ENCODE peak calls at places on chromosomes 11 and 22, in four cellular contexts. One of them, this sample, is unnamed.

GRCh38 chr11:117836077-117836960 is 11.8 kb upstream of the FXYD2 start:
- DNase-seq in islet precursor cell: peak; percentile 60
- DNase-seq in stimulated activated CD4-positive, alpha-beta T cell treated with anti-CD3 and anti-CD28 coated beads, Interleukin-4, amount 100 ng/mL, for 24 hours: no peak
- DNase-seq in NCI-H1930: no peak
- DNase-seq in this sample: no peak

GRCh38 chr11:47259178-47259977 is 1.6 kb downstream of the NR1H3 start:
- DNase-seq in stimulated activated CD4-positive, alpha-beta T cell treated with anti-CD3 and anti-CD28 coated beads, Interleukin-4, amount 100 ng/mL, for 24 hours: peak; percentile 49
- DNase-seq in NCI-H1930: no peak
- DNase-seq in islet precursor cell: peak; percentile 95
- DNase-seq in this sample: no peak

GRCh38 chr22:50085211-50085999 is at the start of gene MLC1:
- DNase-seq in stimulated activated CD4-positive, alpha-beta T cell treated with anti-CD3 and anti-CD28 coated beads, Interleukin-4, amount 100 ng/mL, for 24 hours: no peak
- DNase-seq in NCI-H1930: no peak
- DNase-seq in islet precursor cell: no peak
- DNase-seq in this sample: no peak

GRCh38 chr22:42428760-42429159 is 3.4 kb downstream of the NFAM1 start:
- DNase-seq in islet precursor cell: no peak
- DNase-seq in NCI-H1930: no peak
- DNase-seq in stimulated activated CD4-positive, alpha-beta T cell treated with anti-CD3 and anti-CD28 coated beads, Interleukin-4, amount 100 ng/mL, for 24 hours: no peak
- DNase-seq in this sample: no peak

GRCh38 chr11:10395196-10395897 is 59.7 kb upstream of the AMPD3 start:
- DNase-seq in stimulated activated CD4-positive, alpha-beta T cell treated with anti-CD3 and anti-CD28 coated beads, Interleukin-4, amount 100 ng/mL, for 24 hours: no peak
- DNase-seq in islet precursor cell: no peak
- DNase-seq in NCI-H1930: no peak
- DNase-seq in this sample: no peak

GRCh38 chr11:120168108-120168959 is 30.4 kb upstream of the TRIM29 start:
- DNase-seq in NCI-H1930: no peak
- DNase-seq in stimulated activated CD4-positive, alpha-beta T cell treated with anti-CD3 and anti-CD28 coated beads, Interleukin-4, amount 100 ng/mL, for 24 hours: no peak
- DNase-seq in islet precursor cell: no peak
- DNase-seq in this sample: no peak

GRCh38 chr11:59267196-59267595 is 54.5 kb upstream of the MPEG1 start:
- DNase-seq in islet precursor cell: no peak
- DNase-seq in stimulated activated CD4-positive, alpha-beta T cell treated with anti-CD3 and anti-CD28 coated beads, Interleukin-4, amount 100 ng/mL, for 24 hours: no peak
- DNase-seq in NCI-H1930: no peak
- DNase-seq in this sample: no peak

GRCh38 chr22:45460288-45461109 is 42.2 kb upstream of the FBLN1 start:
- DNase-seq in NCI-H1930: no peak
- DNase-seq in stimulated activated CD4-positive, alpha-beta T cell treated with anti-CD3 and anti-CD28 coated beads, Interleukin-4, amount 100 ng/mL, for 24 hours: no peak
- DNase-seq in islet precursor cell: no peak
- DNase-seq in this sample: no peak

GRCh38 chr11:107591098-107591445 is at the start of gene ELMOD1:
- DNase-seq in islet precursor cell: peak; percentile 92
- DNase-seq in stimulated activated CD4-positive, alpha-beta T cell treated with anti-CD3 and anti-CD28 coated beads, Interleukin-4, amount 100 ng/mL, for 24 hours: peak; percentile 14
- DNase-seq in NCI-H1930: peak; percentile 31
- DNase-seq in this sample: no peak

GRCh38 chr22:46721716-46722115 is 16.3 kb downstream of the CERK start:
- DNase-seq in stimulated activated CD4-positive, alpha-beta T cell treated with anti-CD3 and anti-CD28 coated beads, Interleukin-4, amount 100 ng/mL, for 24 hours: no peak
- DNase-seq in islet precursor cell: no peak
- DNase-seq in NCI-H1930: no peak
- DNase-seq in this sample: no peak

GRCh38 chr11:2690596-2691354 is 9.0 kb downstream of the KCNQ1OT1 start:
- DNase-seq in stimulated activated CD4-positive, alpha-beta T cell treated with anti-CD3 and anti-CD28 coated beads, Interleukin-4, amount 100 ng/mL, for 24 hours: no peak
- DNase-seq in NCI-H1930: no peak
- DNase-seq in islet precursor cell: peak; percentile 61
- DNase-seq in this sample: no peak

GRCh38 chr11:118618991-118619375 is 11.6 kb downstream of the PHLDB1 start:
- DNase-seq in NCI-H1930: no peak
- DNase-seq in islet precursor cell: peak; percentile 81
- DNase-seq in stimulated activated CD4-positive, alpha-beta T cell treated with anti-CD3 and anti-CD28 coated beads, Interleukin-4, amount 100 ng/mL, for 24 hours: no peak
- DNase-seq in this sample: no peak

GRCh38 chr11:47467372-47467771 is 18.4 kb upstream of the RAPSN start:
- DNase-seq in NCI-H1930: peak; percentile 54
- DNase-seq in islet precursor cell: no peak
- DNase-seq in stimulated activated CD4-positive, alpha-beta T cell treated with anti-CD3 and anti-CD28 coated beads, Interleukin-4, amount 100 ng/mL, for 24 hours: no peak
- DNase-seq in this sample: no peak

GRCh38 chr11:36015806-36016205 is 71.9 kb downstream of the LDLRAD3 start:
- DNase-seq in stimulated activated CD4-positive, alpha-beta T cell treated with anti-CD3 and anti-CD28 coated beads, Interleukin-4, amount 100 ng/mL, for 24 hours: no peak
- DNase-seq in NCI-H1930: no peak
- DNase-seq in islet precursor cell: no peak
- DNase-seq in this sample: no peak

GRCh38 chr11:132831272-132831671 is 701.0 kb downstream of the OPCML start:
- DNase-seq in NCI-H1930: no peak
- DNase-seq in stimulated activated CD4-positive, alpha-beta T cell treated with anti-CD3 and anti-CD28 coated beads, Interleukin-4, amount 100 ng/mL, for 24 hours: no peak
- DNase-seq in islet precursor cell: no peak
- DNase-seq in this sample: no peak

GRCh38 chr11:112277937-112278336 is 17.3 kb upstream of the PLET1 start:
- DNase-seq in stimulated activated CD4-positive, alpha-beta T cell treated with anti-CD3 and anti-CD28 coated beads, Interleukin-4, amount 100 ng/mL, for 24 hours: no peak
- DNase-seq in NCI-H1930: no peak
- DNase-seq in islet precursor cell: peak; percentile 75
- DNase-seq in this sample: no peak

GRCh38 chr11:77082838-77083552 is 16.2 kb downstream of the CAPN5 start:
- DNase-seq in stimulated activated CD4-positive, alpha-beta T cell treated with anti-CD3 and anti-CD28 coated beads, Interleukin-4, amount 100 ng/mL, for 24 hours: peak; percentile 49
- DNase-seq in islet precursor cell: no peak
- DNase-seq in NCI-H1930: no peak
- DNase-seq in this sample: no peak

GRCh38 chr11:130671801-130672700 is 223.6 kb downstream of the ADAMTS15 start:
- DNase-seq in islet precursor cell: peak; percentile 95
- DNase-seq in stimulated activated CD4-positive, alpha-beta T cell treated with anti-CD3 and anti-CD28 coated beads, Interleukin-4, amount 100 ng/mL, for 24 hours: no peak
- DNase-seq in NCI-H1930: no peak
- DNase-seq in this sample: no peak

GRCh38 chr11:124717786-124718634 is 21.7 kb upstream of the NRGN start:
- DNase-seq in NCI-H1930: no peak
- DNase-seq in stimulated activated CD4-positive, alpha-beta T cell treated with anti-CD3 and anti-CD28 coated beads, Interleukin-4, amount 100 ng/mL, for 24 hours: peak; percentile 15
- DNase-seq in islet precursor cell: peak; percentile 63
- DNase-seq in this sample: no peak

GRCh38 chr11:27201454-27202302 is 161.1 kb downstream of the BBOX1 start:
- DNase-seq in NCI-H1930: no peak
- DNase-seq in stimulated activated CD4-positive, alpha-beta T cell treated with anti-CD3 and anti-CD28 coated beads, Interleukin-4, amount 100 ng/mL, for 24 hours: no peak
- DNase-seq in islet precursor cell: peak; percentile 92
- DNase-seq in this sample: no peak

GRCh38 chr22:30015846-30016245 is 64.4 kb upstream of the HORMAD2 start:
- DNase-seq in NCI-H1930: no peak
- DNase-seq in stimulated activated CD4-positive, alpha-beta T cell treated with anti-CD3 and anti-CD28 coated beads, Interleukin-4, amount 100 ng/mL, for 24 hours: no peak
- DNase-seq in islet precursor cell: no peak
- DNase-seq in this sample: no peak

GRCh38 chr22:47206819-47207218 is 444.4 kb downstream of the TBC1D22A start:
- DNase-seq in stimulated activated CD4-positive, alpha-beta T cell treated with anti-CD3 and anti-CD28 coated beads, Interleukin-4, amount 100 ng/mL, for 24 hours: no peak
- DNase-seq in NCI-H1930: no peak
- DNase-seq in islet precursor cell: no peak
- DNase-seq in this sample: no peak

GRCh38 chr11:7251836-7252682 is at the start of gene SYT9:
- DNase-seq in stimulated activated CD4-positive, alpha-beta T cell treated with anti-CD3 and anti-CD28 coated beads, Interleukin-4, amount 100 ng/mL, for 24 hours: no peak
- DNase-seq in NCI-H1930: peak; percentile 49
- DNase-seq in islet precursor cell: peak; percentile 88
- DNase-seq in this sample: no peak

GRCh38 chr22:20302438-20303228 is 17.2 kb downstream of the DGCR6L start:
- DNase-seq in islet precursor cell: no peak
- DNase-seq in stimulated activated CD4-positive, alpha-beta T cell treated with anti-CD3 and anti-CD28 coated beads, Interleukin-4, amount 100 ng/mL, for 24 hours: no peak
- DNase-seq in NCI-H1930: no peak
- DNase-seq in this sample: no peak

GRCh38 chr11:93741882-93742226 is 382 bp downstream of the C11orf54 start:
- DNase-seq in stimulated activated CD4-positive, alpha-beta T cell treated with anti-CD3 and anti-CD28 coated beads, Interleukin-4, amount 100 ng/mL, for 24 hours: no peak
- DNase-seq in NCI-H1930: no peak
- DNase-seq in islet precursor cell: peak; percentile 64
- DNase-seq in this sample: no peak

GRCh38 chr22:43992331-43992821 is 31.7 kb upstream of the PARVB start:
- DNase-seq in stimulated activated CD4-positive, alpha-beta T cell treated with anti-CD3 and anti-CD28 coated beads, Interleukin-4, amount 100 ng/mL, for 24 hours: no peak
- DNase-seq in NCI-H1930: no peak
- DNase-seq in islet precursor cell: no peak
- DNase-seq in this sample: no peak

GRCh38 chr22:32723632-32724031 is 77.9 kb upstream of the TIMP3 start:
- DNase-seq in stimulated activated CD4-positive, alpha-beta T cell treated with anti-CD3 and anti-CD28 coated beads, Interleukin-4, amount 100 ng/mL, for 24 hours: peak; percentile 35
- DNase-seq in NCI-H1930: no peak
- DNase-seq in islet precursor cell: peak; percentile 51
- DNase-seq in this sample: no peak

GRCh38 chr22:44298331-44299087 is 14.2 kb downstream of the SHISAL1 start:
- DNase-seq in NCI-H1930: no peak
- DNase-seq in stimulated activated CD4-positive, alpha-beta T cell treated with anti-CD3 and anti-CD28 coated beads, Interleukin-4, amount 100 ng/mL, for 24 hours: no peak
- DNase-seq in islet precursor cell: no peak
- DNase-seq in this sample: no peak

GRCh38 chr11:113615098-113615497 is 91.0 kb downstream of the TMPRSS5 start:
- DNase-seq in stimulated activated CD4-positive, alpha-beta T cell treated with anti-CD3 and anti-CD28 coated beads, Interleukin-4, amount 100 ng/mL, for 24 hours: no peak
- DNase-seq in islet precursor cell: no peak
- DNase-seq in NCI-H1930: no peak
- DNase-seq in this sample: no peak

GRCh38 chr22:46539169-46539568 is 1.7 kb upstream of the CELSR1 start:
- DNase-seq in islet precursor cell: no peak
- DNase-seq in stimulated activated CD4-positive, alpha-beta T cell treated with anti-CD3 and anti-CD28 coated beads, Interleukin-4, amount 100 ng/mL, for 24 hours: no peak
- DNase-seq in NCI-H1930: no peak
- DNase-seq in this sample: no peak

GRCh38 chr11:11170352-11171084 is 182.5 kb downstream of the CSNK2A3 start:
- DNase-seq in NCI-H1930: no peak
- DNase-seq in islet precursor cell: no peak
- DNase-seq in stimulated activated CD4-positive, alpha-beta T cell treated with anti-CD3 and anti-CD28 coated beads, Interleukin-4, amount 100 ng/mL, for 24 hours: no peak
- DNase-seq in this sample: no peak

GRCh38 chr11:135033545-135033944 is 621.5 kb upstream of the B3GAT1 start:
- DNase-seq in NCI-H1930: no peak
- DNase-seq in islet precursor cell: peak; percentile 76
- DNase-seq in stimulated activated CD4-positive, alpha-beta T cell treated with anti-CD3 and anti-CD28 coated beads, Interleukin-4, amount 100 ng/mL, for 24 hours: no peak
- DNase-seq in this sample: peak; percentile 82

GRCh38 chr11:116438651-116439479 is 333.9 kb downstream of the BUD13 start:
- DNase-seq in stimulated activated CD4-positive, alpha-beta T cell treated with anti-CD3 and anti-CD28 coated beads, Interleukin-4, amount 100 ng/mL, for 24 hours: no peak
- DNase-seq in NCI-H1930: no peak
- DNase-seq in islet precursor cell: no peak
- DNase-seq in this sample: no peak

GRCh38 chr22:18906896-18907295 is 776 bp downstream of the DGCR6 start:
- DNase-seq in islet precursor cell: no peak
- DNase-seq in stimulated activated CD4-positive, alpha-beta T cell treated with anti-CD3 and anti-CD28 coated beads, Interleukin-4, amount 100 ng/mL, for 24 hours: no peak
- DNase-seq in NCI-H1930: no peak
- DNase-seq in this sample: no peak

GRCh38 chr11:114179234-114179941 is 116.8 kb upstream of the NNMT start:
- DNase-seq in stimulated activated CD4-positive, alpha-beta T cell treated with anti-CD3 and anti-CD28 coated beads, Interleukin-4, amount 100 ng/mL, for 24 hours: no peak
- DNase-seq in NCI-H1930: no peak
- DNase-seq in islet precursor cell: no peak
- DNase-seq in this sample: no peak

GRCh38 chr11:35662649-35663407 is at the start of gene TRIM44:
- DNase-seq in stimulated activated CD4-positive, alpha-beta T cell treated with anti-CD3 and anti-CD28 coated beads, Interleukin-4, amount 100 ng/mL, for 24 hours: peak; percentile 84
- DNase-seq in islet precursor cell: peak; percentile 90
- DNase-seq in NCI-H1930: peak; percentile 66
- DNase-seq in this sample: peak; percentile 63

GRCh38 chr11:112612283-112612849 is 348.9 kb upstream of the NCAM1 start:
- DNase-seq in islet precursor cell: peak; percentile 70
- DNase-seq in NCI-H1930: no peak
- DNase-seq in stimulated activated CD4-positive, alpha-beta T cell treated with anti-CD3 and anti-CD28 coated beads, Interleukin-4, amount 100 ng/mL, for 24 hours: no peak
- DNase-seq in this sample: peak; percentile 23

GRCh38 chr11:130612291-130612802 is 163.9 kb downstream of the ADAMTS15 start:
- DNase-seq in NCI-H1930: no peak
- DNase-seq in stimulated activated CD4-positive, alpha-beta T cell treated with anti-CD3 and anti-CD28 coated beads, Interleukin-4, amount 100 ng/mL, for 24 hours: no peak
- DNase-seq in islet precursor cell: peak; percentile 80
- DNase-seq in this sample: no peak

GRCh38 chr11:11320820-11321219 is 32.2 kb downstream of the CSNK2A3 start:
- DNase-seq in islet precursor cell: no peak
- DNase-seq in NCI-H1930: no peak
- DNase-seq in stimulated activated CD4-positive, alpha-beta T cell treated with anti-CD3 and anti-CD28 coated beads, Interleukin-4, amount 100 ng/mL, for 24 hours: no peak
- DNase-seq in this sample: no peak

GRCh38 chr11:2369896-2370295 is 7.2 kb upstream of the CD81 start:
- DNase-seq in islet precursor cell: no peak
- DNase-seq in NCI-H1930: no peak
- DNase-seq in stimulated activated CD4-positive, alpha-beta T cell treated with anti-CD3 and anti-CD28 coated beads, Interleukin-4, amount 100 ng/mL, for 24 hours: no peak
- DNase-seq in this sample: no peak

This sample was measured in iPS DF 19.7.